ENCODE peak calls at places on chromosomes 7 and 10, in eight cellular contexts. One of them, this sample, is unnamed.

GRCh38 chr7:45978731-45979211 is 57.7 kb upstream of the IGFBP3 start:
- DNase-seq in adrenal gland: no peak
- DNase-seq in PC-3: no peak
- DNase-seq in AG04450: no peak
- DNase-seq in heart left ventricle: no peak
- DNase-seq in heart right ventricle: no peak
- DNase-seq in neural crest cell: no peak
- DNase-seq in GM12864: no peak
- DNase-seq in this sample: no peak

GRCh38 chr10:92790449-92790848 is 57.9 kb upstream of the EXOC6 start:
- DNase-seq in heart right ventricle: no peak
- DNase-seq in neural crest cell: no peak
- DNase-seq in PC-3: no peak
- DNase-seq in GM12864: no peak
- DNase-seq in adrenal gland: no peak
- DNase-seq in AG04450: no peak
- DNase-seq in heart left ventricle: no peak
- DNase-seq in this sample: no peak

GRCh38 chr7:4769753-4770152 is 5.7 kb upstream of the AP5Z1 start:
- DNase-seq in PC-3: no peak
- DNase-seq in GM12864: no peak
- DNase-seq in heart left ventricle: no peak
- DNase-seq in adrenal gland: peak; percentile 47
- DNase-seq in heart right ventricle: no peak
- DNase-seq in neural crest cell: no peak
- DNase-seq in AG04450: no peak
- DNase-seq in this sample: no peak

GRCh38 chr10:67849331-67850011 is 11.5 kb upstream of the DNAJC12 start:
- DNase-seq in neural crest cell: peak; percentile 83
- DNase-seq in heart left ventricle: peak; percentile 98
- DNase-seq in PC-3: peak; percentile 99
- DNase-seq in adrenal gland: peak; percentile 97
- DNase-seq in AG04450: peak; percentile 87
- DNase-seq in GM12864: peak; percentile 83
- DNase-seq in heart right ventricle: peak; percentile 98
- DNase-seq in this sample: peak; percentile 89

GRCh38 chr10:22710139-22710745 is 4.1 kb downstream of the PIP4K2A start:
- DNase-seq in neural crest cell: no peak
- DNase-seq in GM12864: peak; percentile 64
- DNase-seq in adrenal gland: no peak
- DNase-seq in heart left ventricle: no peak
- DNase-seq in PC-3: no peak
- DNase-seq in AG04450: no peak
- DNase-seq in heart right ventricle: no peak
- DNase-seq in this sample: no peak

GRCh38 chr10:51700228-51700835 is 937 bp upstream of the CSTF2T start:
- DNase-seq in heart left ventricle: no peak
- DNase-seq in PC-3: peak; percentile 60
- DNase-seq in AG04450: no peak
- DNase-seq in neural crest cell: no peak
- DNase-seq in adrenal gland: peak; percentile 75
- DNase-seq in heart right ventricle: no peak
- DNase-seq in GM12864: no peak
- DNase-seq in this sample: no peak

GRCh38 chr10:124470544-124471449 is 9.2 kb downstream of the LHPP start:
- DNase-seq in heart left ventricle: no peak
- DNase-seq in PC-3: no peak
- DNase-seq in neural crest cell: no peak
- DNase-seq in heart right ventricle: no peak
- DNase-seq in adrenal gland: peak; percentile 57
- DNase-seq in AG04450: no peak
- DNase-seq in GM12864: no peak
- DNase-seq in this sample: no peak

GRCh38 chr10:127738512-127739424 is 1.8 kb downstream of the FOXI2 start:
- DNase-seq in AG04450: no peak
- DNase-seq in PC-3: no peak
- DNase-seq in GM12864: no peak
- DNase-seq in neural crest cell: no peak
- DNase-seq in heart left ventricle: no peak
- DNase-seq in heart right ventricle: no peak
- DNase-seq in adrenal gland: no peak
- DNase-seq in this sample: no peak

GRCh38 chr7:87600130-87601124 is at the start of gene ABCB1:
- DNase-seq in PC-3: no peak
- DNase-seq in heart left ventricle: peak; percentile 76
- DNase-seq in AG04450: no peak
- DNase-seq in GM12864: no peak
- DNase-seq in adrenal gland: peak; percentile 93
- DNase-seq in heart right ventricle: peak; percentile 17
- DNase-seq in neural crest cell: peak; percentile 52
- DNase-seq in this sample: peak; percentile 70

GRCh38 chr7:134255814-134256213 is 60.9 kb downstream of the SLC35B4 start:
- DNase-seq in heart left ventricle: no peak
- DNase-seq in AG04450: no peak
- DNase-seq in PC-3: no peak
- DNase-seq in neural crest cell: no peak
- DNase-seq in heart right ventricle: no peak
- DNase-seq in adrenal gland: no peak
- DNase-seq in GM12864: no peak
- DNase-seq in this sample: no peak

GRCh38 chr7:105473163-105473562 is 48.9 kb downstream of the PUS7 start:
- DNase-seq in AG04450: peak; percentile 65
- DNase-seq in adrenal gland: peak; percentile 78
- DNase-seq in heart right ventricle: no peak
- DNase-seq in GM12864: no peak
- DNase-seq in heart left ventricle: no peak
- DNase-seq in PC-3: no peak
- DNase-seq in neural crest cell: no peak
- DNase-seq in this sample: no peak

GRCh38 chr10:74544106-74544505 is 282.3 kb upstream of the KAT6B start:
- DNase-seq in neural crest cell: no peak
- DNase-seq in adrenal gland: no peak
- DNase-seq in PC-3: peak; percentile 37
- DNase-seq in AG04450: no peak
- DNase-seq in heart left ventricle: no peak
- DNase-seq in GM12864: no peak
- DNase-seq in heart right ventricle: no peak
- DNase-seq in this sample: no peak

GRCh38 chr10:67808706-67809105 is 29.3 kb downstream of the DNAJC12 start:
- DNase-seq in heart right ventricle: no peak
- DNase-seq in PC-3: no peak
- DNase-seq in adrenal gland: no peak
- DNase-seq in GM12864: no peak
- DNase-seq in heart left ventricle: no peak
- DNase-seq in neural crest cell: no peak
- DNase-seq in AG04450: no peak
- DNase-seq in this sample: no peak

GRCh38 chr10:92547676-92548075 is 26.2 kb downstream of the IDE start:
- DNase-seq in GM12864: no peak
- DNase-seq in PC-3: no peak
- DNase-seq in neural crest cell: no peak
- DNase-seq in heart left ventricle: no peak
- DNase-seq in AG04450: no peak
- DNase-seq in heart right ventricle: no peak
- DNase-seq in adrenal gland: no peak
- DNase-seq in this sample: no peak

GRCh38 chr7:98826811-98827231 is 43.0 kb downstream of the TMEM130 start:
- DNase-seq in heart right ventricle: peak; percentile 88
- DNase-seq in PC-3: peak; percentile 13
- DNase-seq in heart left ventricle: peak; percentile 84
- DNase-seq in neural crest cell: no peak
- DNase-seq in adrenal gland: peak; percentile 98
- DNase-seq in GM12864: no peak
- DNase-seq in AG04450: no peak
- DNase-seq in this sample: no peak
- TF ChIP-seq CTCF in heart right ventricle: peak; percentile 34
- TF ChIP-seq CTCF in PC-3: peak; percentile 9
- TF ChIP-seq CTCF in heart left ventricle: peak; percentile 46
- TF ChIP-seq CTCF in neural crest cell: no peak
- TF ChIP-seq CTCF in adrenal gland: peak; percentile 46
- TF ChIP-seq CTCF in GM12864: no peak
- TF ChIP-seq CTCF in AG04450: no peak
- TF ChIP-seq CTCF in this sample: no peak

DNA sequence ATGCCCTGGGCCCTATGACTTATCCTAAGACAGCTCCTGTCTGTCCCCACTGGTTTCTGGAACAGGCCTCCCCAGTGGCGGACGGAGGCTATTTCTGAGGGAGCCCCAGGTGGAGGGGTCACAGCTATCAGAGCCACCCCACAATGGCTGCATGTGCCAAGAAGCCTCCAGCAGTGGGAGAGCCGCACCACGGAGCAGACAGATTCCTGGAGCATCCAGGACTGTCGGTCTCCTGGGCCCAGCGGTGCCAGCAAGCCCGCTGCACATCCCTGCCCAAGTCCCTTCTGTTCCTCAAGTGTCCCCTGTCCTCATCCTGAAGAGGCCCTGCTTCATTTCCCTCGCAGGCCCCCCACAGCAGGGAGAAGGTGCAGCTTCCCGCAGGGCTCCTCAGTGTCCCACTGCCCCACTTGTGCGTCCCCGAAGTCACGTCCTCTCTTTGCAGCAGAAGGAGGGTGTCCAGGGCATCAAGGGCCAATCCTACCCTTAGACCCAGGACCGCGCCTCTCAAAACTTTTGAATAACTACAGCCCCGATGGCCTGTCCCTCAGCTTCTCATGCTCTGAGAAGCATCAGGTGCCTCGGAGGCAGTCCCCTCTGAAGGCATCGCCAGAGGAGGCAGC is 193.0 kb upstream of the SHH start:
- DNase-seq in adrenal gland: no peak
- DNase-seq in heart left ventricle: no peak
- DNase-seq in PC-3: no peak
- DNase-seq in AG04450: no peak
- DNase-seq in heart right ventricle: no peak
- DNase-seq in GM12864: no peak
- DNase-seq in neural crest cell: no peak
- DNase-seq in this sample: no peak
- TF ChIP-seq CTCF in adrenal gland: no peak
- TF ChIP-seq CTCF in heart left ventricle: no peak
- TF ChIP-seq CTCF in PC-3: no peak
- TF ChIP-seq CTCF in AG04450: no peak
- TF ChIP-seq CTCF in heart right ventricle: no peak
- TF ChIP-seq CTCF in GM12864: no peak
- TF ChIP-seq CTCF in neural crest cell: no peak
- TF ChIP-seq CTCF in this sample: no peak

DNA sequence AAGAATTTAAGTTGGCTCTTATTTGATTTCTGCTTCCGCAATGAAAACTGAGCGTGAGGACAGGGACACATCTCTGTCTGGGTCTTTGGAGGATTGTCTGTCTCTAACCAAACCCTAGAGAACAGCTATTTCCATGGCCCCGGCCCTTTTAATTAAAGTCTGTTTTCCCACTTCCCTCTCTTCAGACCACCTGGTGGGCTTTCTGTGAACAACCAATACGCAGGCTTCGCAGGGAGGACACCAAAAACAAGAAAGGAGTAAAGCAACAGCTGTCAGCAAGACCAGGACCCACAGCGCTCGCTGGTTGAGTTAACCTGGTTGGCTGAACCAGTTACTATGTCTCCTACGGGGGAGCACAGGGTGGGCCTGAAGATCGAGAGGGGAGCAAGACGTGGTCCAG is 217.1 kb upstream of the FRMD4A start:
- DNase-seq in neural crest cell: no peak
- DNase-seq in AG04450: no peak
- DNase-seq in PC-3: no peak
- DNase-seq in adrenal gland: no peak
- DNase-seq in heart left ventricle: no peak
- DNase-seq in GM12864: no peak
- DNase-seq in heart right ventricle: no peak
- DNase-seq in this sample: no peak
- TF ChIP-seq CTCF in neural crest cell: peak; percentile 34
- TF ChIP-seq CTCF in AG04450: no peak
- TF ChIP-seq CTCF in PC-3: peak; percentile 31
- TF ChIP-seq CTCF in adrenal gland: no peak
- TF ChIP-seq CTCF in heart left ventricle: no peak
- TF ChIP-seq CTCF in GM12864: no peak
- TF ChIP-seq CTCF in heart right ventricle: no peak
- TF ChIP-seq CTCF in this sample: no peak

GRCh38 chr10:88961266-88961665 is 8.7 kb upstream of the ACTA2 start:
- DNase-seq in neural crest cell: no peak
- DNase-seq in GM12864: no peak
- DNase-seq in AG04450: no peak
- DNase-seq in heart right ventricle: no peak
- DNase-seq in PC-3: no peak
- DNase-seq in heart left ventricle: no peak
- DNase-seq in adrenal gland: no peak
- DNase-seq in this sample: no peak

GRCh38 chr10:88962336-88962735 is 9.8 kb upstream of the ACTA2 start:
- DNase-seq in neural crest cell: no peak
- DNase-seq in GM12864: no peak
- DNase-seq in PC-3: no peak
- DNase-seq in AG04450: no peak
- DNase-seq in heart right ventricle: no peak
- DNase-seq in heart left ventricle: no peak
- DNase-seq in adrenal gland: no peak
- DNase-seq in this sample: no peak

GRCh38 chr10:88965016-88965415 is 12.4 kb upstream of the ACTA2 start:
- DNase-seq in heart right ventricle: no peak
- DNase-seq in adrenal gland: no peak
- DNase-seq in AG04450: no peak
- DNase-seq in neural crest cell: no peak
- DNase-seq in GM12864: no peak
- DNase-seq in heart left ventricle: no peak
- DNase-seq in PC-3: no peak
- DNase-seq in this sample: no peak

GRCh38 chr10:88964360-88964759 is 11.8 kb upstream of the ACTA2 start:
- DNase-seq in PC-3: no peak
- DNase-seq in AG04450: no peak
- DNase-seq in heart left ventricle: no peak
- DNase-seq in adrenal gland: no peak
- DNase-seq in GM12864: no peak
- DNase-seq in heart right ventricle: no peak
- DNase-seq in neural crest cell: no peak
- DNase-seq in this sample: no peak

DNA sequence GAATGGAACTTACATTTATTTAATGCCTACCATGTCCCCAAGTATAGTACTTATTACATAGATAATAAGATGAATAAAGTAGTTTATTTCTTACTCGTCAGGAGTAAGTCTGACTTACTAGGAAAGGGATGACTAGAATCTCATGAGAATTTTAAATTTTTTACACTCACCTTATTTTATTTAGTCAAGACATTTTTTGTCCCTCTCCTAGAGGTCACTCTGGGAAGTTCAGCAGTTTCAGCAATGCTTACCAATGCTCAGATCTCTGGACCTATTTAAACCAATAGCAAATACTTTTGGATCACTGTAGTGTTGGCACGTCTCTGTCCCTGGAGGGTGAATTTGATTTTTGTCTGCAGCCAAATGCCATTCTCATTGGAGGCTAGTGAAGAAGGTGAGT is 10.7 kb upstream of the ACTA2 start:
- DNase-seq in adrenal gland: no peak
- DNase-seq in heart left ventricle: no peak
- DNase-seq in GM12864: no peak
- DNase-seq in AG04450: no peak
- DNase-seq in neural crest cell: no peak
- DNase-seq in heart right ventricle: no peak
- DNase-seq in PC-3: no peak
- DNase-seq in this sample: no peak
- TF ChIP-seq CTCF in adrenal gland: no peak
- TF ChIP-seq CTCF in heart left ventricle: no peak
- TF ChIP-seq CTCF in GM12864: no peak
- TF ChIP-seq CTCF in AG04450: peak; percentile 13
- TF ChIP-seq CTCF in neural crest cell: peak; percentile 37
- TF ChIP-seq CTCF in heart right ventricle: no peak
- TF ChIP-seq CTCF in PC-3: no peak
- TF ChIP-seq CTCF in this sample: no peak

GRCh38 chr10:44422153-44422552 is 37.3 kb upstream of the CXCL12 start:
- DNase-seq in PC-3: no peak
- DNase-seq in heart left ventricle: peak; percentile 20
- DNase-seq in neural crest cell: no peak
- DNase-seq in GM12864: no peak
- DNase-seq in AG04450: no peak
- DNase-seq in heart right ventricle: no peak
- DNase-seq in adrenal gland: no peak
- DNase-seq in this sample: no peak
- TF ChIP-seq CTCF in PC-3: no peak
- TF ChIP-seq CTCF in heart left ventricle: no peak
- TF ChIP-seq CTCF in neural crest cell: no peak
- TF ChIP-seq CTCF in GM12864: no peak
- TF ChIP-seq CTCF in AG04450: no peak
- TF ChIP-seq CTCF in heart right ventricle: no peak
- TF ChIP-seq CTCF in adrenal gland: no peak
- TF ChIP-seq CTCF in this sample: no peak